ENCODE peak calls at places on chromosome 20, in eight cellular contexts. One of them, this sample, is unnamed.

GRCh38 chr20:51439160-51439689 is 103.3 kb downstream of the NFATC2 start:
- ATAC-seq in naive B cell: no peak
- ATAC-seq in natural killer cell: no peak
- ATAC-seq in foreskin keratinocyte: no peak
- ATAC-seq in PC-3: no peak
- ATAC-seq in Right ventricle myocardium inferior: no peak
- ATAC-seq in T-cell: no peak
- ATAC-seq in WTC11: no peak
- ATAC-seq in this sample: no peak

GRCh38 chr20:4297141-4297826 is 281.9 kb upstream of the RNF24 start:
- ATAC-seq in naive B cell: no peak
- ATAC-seq in natural killer cell: no peak
- ATAC-seq in PC-3: no peak
- ATAC-seq in T-cell: no peak
- ATAC-seq in foreskin keratinocyte: no peak
- ATAC-seq in Right ventricle myocardium inferior: peak
- ATAC-seq in WTC11: peak
- ATAC-seq in this sample: no peak

GRCh38 chr20:59743767-59744485 is 139.6 kb downstream of the PHACTR3 start:
- ATAC-seq in T-cell: no peak
- ATAC-seq in foreskin keratinocyte: peak
- ATAC-seq in naive B cell: no peak
- ATAC-seq in PC-3: peak
- ATAC-seq in natural killer cell: no peak
- ATAC-seq in Right ventricle myocardium inferior: no peak
- ATAC-seq in WTC11: peak
- ATAC-seq in this sample: no peak

GRCh38 chr20:9301129-9302072 is 213.0 kb upstream of the LAMP5 start:
- ATAC-seq in WTC11: no peak
- ATAC-seq in T-cell: no peak
- ATAC-seq in naive B cell: no peak
- ATAC-seq in foreskin keratinocyte: no peak
- ATAC-seq in Right ventricle myocardium inferior: peak
- ATAC-seq in PC-3: peak
- ATAC-seq in natural killer cell: no peak
- ATAC-seq in this sample: peak

GRCh38 chr20:2172305-2173175 is 70.9 kb downstream of the STK35 start:
- ATAC-seq in Right ventricle myocardium inferior: peak
- ATAC-seq in natural killer cell: peak
- ATAC-seq in T-cell: peak
- ATAC-seq in naive B cell: peak
- ATAC-seq in WTC11: peak
- ATAC-seq in foreskin keratinocyte: peak
- ATAC-seq in PC-3: peak
- ATAC-seq in this sample: peak

GRCh38 chr20:46398963-46399362 is 7.5 kb downstream of the ELMO2 start:
- ATAC-seq in foreskin keratinocyte: no peak
- ATAC-seq in PC-3: no peak
- ATAC-seq in natural killer cell: no peak
- ATAC-seq in Right ventricle myocardium inferior: no peak
- ATAC-seq in T-cell: no peak
- ATAC-seq in naive B cell: no peak
- ATAC-seq in WTC11: no peak
- ATAC-seq in this sample: no peak

GRCh38 chr20:14919473-14920157 is 582.2 kb upstream of the FLRT3 start:
- ATAC-seq in natural killer cell: no peak
- ATAC-seq in naive B cell: no peak
- ATAC-seq in foreskin keratinocyte: peak
- ATAC-seq in PC-3: peak
- ATAC-seq in Right ventricle myocardium inferior: no peak
- ATAC-seq in WTC11: peak
- ATAC-seq in T-cell: no peak
- ATAC-seq in this sample: no peak

GRCh38 chr20:24987244-24987643 is 5.3 kb downstream of the APMAP start:
- ATAC-seq in foreskin keratinocyte: no peak
- ATAC-seq in natural killer cell: peak
- ATAC-seq in T-cell: no peak
- ATAC-seq in WTC11: no peak
- ATAC-seq in PC-3: no peak
- ATAC-seq in Right ventricle myocardium inferior: no peak
- ATAC-seq in naive B cell: no peak
- ATAC-seq in this sample: no peak

GRCh38 chr20:11158589-11158988 is 484.8 kb upstream of the JAG1 start:
- ATAC-seq in T-cell: no peak
- ATAC-seq in natural killer cell: no peak
- ATAC-seq in PC-3: no peak
- ATAC-seq in foreskin keratinocyte: peak
- ATAC-seq in naive B cell: no peak
- ATAC-seq in WTC11: no peak
- ATAC-seq in Right ventricle myocardium inferior: no peak
- ATAC-seq in this sample: no peak

GRCh38 chr20:51700809-51701285 is 67.3 kb downstream of the ATP9A start:
- ATAC-seq in Right ventricle myocardium inferior: no peak
- ATAC-seq in natural killer cell: no peak
- ATAC-seq in naive B cell: no peak
- ATAC-seq in WTC11: peak
- ATAC-seq in T-cell: no peak
- ATAC-seq in PC-3: peak
- ATAC-seq in foreskin keratinocyte: peak
- ATAC-seq in this sample: no peak

GRCh38 chr20:50258790-50259483 is 68.3 kb downstream of the CEBPB start:
- ATAC-seq in WTC11: no peak
- ATAC-seq in T-cell: no peak
- ATAC-seq in natural killer cell: no peak
- ATAC-seq in foreskin keratinocyte: no peak
- ATAC-seq in PC-3: no peak
- ATAC-seq in Right ventricle myocardium inferior: no peak
- ATAC-seq in naive B cell: no peak
- ATAC-seq in this sample: peak

GRCh38 chr20:17735206-17735804 is 35.5 kb downstream of the BANF2 start:
- ATAC-seq in Right ventricle myocardium inferior: no peak
- ATAC-seq in naive B cell: no peak
- ATAC-seq in foreskin keratinocyte: peak
- ATAC-seq in WTC11: no peak
- ATAC-seq in PC-3: peak
- ATAC-seq in T-cell: no peak
- ATAC-seq in natural killer cell: no peak
- ATAC-seq in this sample: no peak

GRCh38 chr20:46751856-46752255 is 42.4 kb downstream of the SLC2A10 start:
- ATAC-seq in natural killer cell: no peak
- ATAC-seq in Right ventricle myocardium inferior: no peak
- ATAC-seq in T-cell: no peak
- ATAC-seq in WTC11: peak
- ATAC-seq in naive B cell: no peak
- ATAC-seq in PC-3: peak
- ATAC-seq in foreskin keratinocyte: no peak
- ATAC-seq in this sample: no peak

GRCh38 chr20:18712116-18712515 is 101.5 kb upstream of the SCP2D1 start:
- ATAC-seq in WTC11: no peak
- ATAC-seq in foreskin keratinocyte: no peak
- ATAC-seq in naive B cell: no peak
- ATAC-seq in Right ventricle myocardium inferior: no peak
- ATAC-seq in T-cell: no peak
- ATAC-seq in PC-3: no peak
- ATAC-seq in natural killer cell: no peak
- ATAC-seq in this sample: no peak

GRCh38 chr20:7308163-7308562 is 540.7 kb downstream of the BMP2 start:
- ATAC-seq in PC-3: no peak
- ATAC-seq in T-cell: no peak
- ATAC-seq in natural killer cell: no peak
- ATAC-seq in Right ventricle myocardium inferior: no peak
- ATAC-seq in naive B cell: no peak
- ATAC-seq in foreskin keratinocyte: no peak
- ATAC-seq in WTC11: no peak
- ATAC-seq in this sample: no peak

GRCh38 chr20:63196756-63197470 is 19.0 kb downstream of the YTHDF1 start:
- ATAC-seq in natural killer cell: no peak
- ATAC-seq in WTC11: no peak
- ATAC-seq in T-cell: no peak
- ATAC-seq in PC-3: peak
- ATAC-seq in naive B cell: no peak
- ATAC-seq in foreskin keratinocyte: no peak
- ATAC-seq in Right ventricle myocardium inferior: peak
- ATAC-seq in this sample: no peak

GRCh38 chr20:49400904-49401303 is 81.6 kb downstream of the KCNB1 start:
- ATAC-seq in foreskin keratinocyte: no peak
- ATAC-seq in PC-3: no peak
- ATAC-seq in Right ventricle myocardium inferior: peak
- ATAC-seq in T-cell: no peak
- ATAC-seq in natural killer cell: no peak
- ATAC-seq in WTC11: no peak
- ATAC-seq in naive B cell: no peak
- ATAC-seq in this sample: no peak

GRCh38 chr20:32252189-32252588 is 25.3 kb upstream of the KIF3B start:
- ATAC-seq in Right ventricle myocardium inferior: no peak
- ATAC-seq in naive B cell: no peak
- ATAC-seq in foreskin keratinocyte: no peak
- ATAC-seq in WTC11: no peak
- ATAC-seq in T-cell: peak
- ATAC-seq in PC-3: no peak
- ATAC-seq in natural killer cell: no peak
- ATAC-seq in this sample: peak

GRCh38 chr20:53034899-53035298 is 62.7 kb downstream of the TSHZ2 start:
- ATAC-seq in Right ventricle myocardium inferior: no peak
- ATAC-seq in T-cell: peak
- ATAC-seq in WTC11: no peak
- ATAC-seq in PC-3: no peak
- ATAC-seq in foreskin keratinocyte: no peak
- ATAC-seq in natural killer cell: no peak
- ATAC-seq in naive B cell: no peak
- ATAC-seq in this sample: no peak

GRCh38 chr20:1422756-1423155 is 29.9 kb upstream of the FKBP1A start:
- ATAC-seq in naive B cell: no peak
- ATAC-seq in WTC11: no peak
- ATAC-seq in Right ventricle myocardium inferior: no peak
- ATAC-seq in PC-3: peak
- ATAC-seq in foreskin keratinocyte: peak
- ATAC-seq in natural killer cell: no peak
- ATAC-seq in T-cell: peak
- ATAC-seq in this sample: no peak

GRCh38 chr20:49853640-49854039 is 41.0 kb downstream of the SLC9A8 start:
- ATAC-seq in Right ventricle myocardium inferior: no peak
- ATAC-seq in WTC11: peak
- ATAC-seq in PC-3: peak
- ATAC-seq in T-cell: no peak
- ATAC-seq in foreskin keratinocyte: peak
- ATAC-seq in natural killer cell: no peak
- ATAC-seq in naive B cell: no peak
- ATAC-seq in this sample: no peak

GRCh38 chr20:21303872-21304586 is 898 bp downstream of the XRN2 start:
- ATAC-seq in natural killer cell: peak
- ATAC-seq in naive B cell: peak
- ATAC-seq in foreskin keratinocyte: peak
- ATAC-seq in PC-3: peak
- ATAC-seq in T-cell: no peak
- ATAC-seq in WTC11: peak
- ATAC-seq in Right ventricle myocardium inferior: no peak
- ATAC-seq in this sample: peak

GRCh38 chr20:62986257-62986807 is 20.4 kb downstream of the BHLHE23 start:
- ATAC-seq in natural killer cell: no peak
- ATAC-seq in Right ventricle myocardium inferior: no peak
- ATAC-seq in foreskin keratinocyte: no peak
- ATAC-seq in PC-3: no peak
- ATAC-seq in naive B cell: no peak
- ATAC-seq in WTC11: no peak
- ATAC-seq in T-cell: no peak
- ATAC-seq in this sample: peak

GRCh38 chr20:37989601-37990001 is 43.7 kb downstream of the TTI1 start:
- ATAC-seq in foreskin keratinocyte: no peak
- ATAC-seq in naive B cell: no peak
- ATAC-seq in Right ventricle myocardium inferior: peak
- ATAC-seq in WTC11: no peak
- ATAC-seq in natural killer cell: no peak
- ATAC-seq in T-cell: no peak
- ATAC-seq in PC-3: peak
- ATAC-seq in this sample: no peak

GRCh38 chr20:57680934-57681914 is 28.6 kb downstream of the PMEPA1 start:
- ATAC-seq in natural killer cell: peak
- ATAC-seq in Right ventricle myocardium inferior: no peak
- ATAC-seq in T-cell: peak
- ATAC-seq in PC-3: no peak
- ATAC-seq in foreskin keratinocyte: no peak
- ATAC-seq in WTC11: no peak
- ATAC-seq in naive B cell: peak
- ATAC-seq in this sample: peak

GRCh38 chr20:49112596-49113274 is 66.6 kb downstream of the CSE1L start:
- ATAC-seq in foreskin keratinocyte: no peak
- ATAC-seq in WTC11: no peak
- ATAC-seq in PC-3: no peak
- ATAC-seq in T-cell: no peak
- ATAC-seq in Right ventricle myocardium inferior: no peak
- ATAC-seq in natural killer cell: no peak
- ATAC-seq in naive B cell: no peak
- ATAC-seq in this sample: no peak

GRCh38 chr20:42338274-42339172 is 720.3 kb upstream of the CHD6 start:
- ATAC-seq in natural killer cell: no peak
- ATAC-seq in naive B cell: no peak
- ATAC-seq in PC-3: no peak
- ATAC-seq in T-cell: no peak
- ATAC-seq in WTC11: no peak
- ATAC-seq in foreskin keratinocyte: no peak
- ATAC-seq in Right ventricle myocardium inferior: peak
- ATAC-seq in this sample: no peak

GRCh38 chr20:57810511-57811372 is 100.9 kb upstream of the PMEPA1 start:
- ATAC-seq in PC-3: peak
- ATAC-seq in foreskin keratinocyte: peak
- ATAC-seq in Right ventricle myocardium inferior: no peak
- ATAC-seq in natural killer cell: no peak
- ATAC-seq in naive B cell: no peak
- ATAC-seq in T-cell: no peak
- ATAC-seq in WTC11: no peak
- ATAC-seq in this sample: no peak

GRCh38 chr20:46715292-46715756 is 5.9 kb downstream of the SLC2A10 start:
- ATAC-seq in T-cell: no peak
- ATAC-seq in natural killer cell: no peak
- ATAC-seq in Right ventricle myocardium inferior: peak
- ATAC-seq in naive B cell: no peak
- ATAC-seq in foreskin keratinocyte: peak
- ATAC-seq in PC-3: peak
- ATAC-seq in WTC11: peak
- ATAC-seq in this sample: no peak

GRCh38 chr20:22578221-22579118 is 5.9 kb downstream of the FOXA2 start:
- ATAC-seq in T-cell: no peak
- ATAC-seq in PC-3: peak
- ATAC-seq in foreskin keratinocyte: no peak
- ATAC-seq in natural killer cell: no peak
- ATAC-seq in Right ventricle myocardium inferior: no peak
- ATAC-seq in naive B cell: no peak
- ATAC-seq in WTC11: no peak
- ATAC-seq in this sample: no peak

GRCh38 chr20:53884859-53885654 is 185.3 kb downstream of the BCAS1 start:
- ATAC-seq in PC-3: peak
- ATAC-seq in WTC11: peak
- ATAC-seq in foreskin keratinocyte: no peak
- ATAC-seq in T-cell: peak
- ATAC-seq in naive B cell: no peak
- ATAC-seq in Right ventricle myocardium inferior: no peak
- ATAC-seq in natural killer cell: no peak
- ATAC-seq in this sample: no peak

GRCh38 chr20:31868853-31869672 is 1.3 kb downstream of the DUSP15 start:
- ATAC-seq in Right ventricle myocardium inferior: no peak
- ATAC-seq in foreskin keratinocyte: no peak
- ATAC-seq in natural killer cell: no peak
- ATAC-seq in naive B cell: peak
- ATAC-seq in WTC11: no peak
- ATAC-seq in PC-3: no peak
- ATAC-seq in T-cell: no peak
- ATAC-seq in this sample: no peak